ENCODE peak calls at places on chromosomes 13 and 19, in seven cellular contexts. B is spleen, F is thoracic aorta, W is fibroblast of the aortic adventitia, E is HFF-Myc, H is cardiac fibroblast, K is progenitor cell of endocrine pancreas. P is an unnamed sample.

GRCh38 chr13:78376822-78377221 is 226.5 kb downstream of the POU4F1 start:
- DNase-seq in B (no peak), F (no peak), W (no peak), E (no peak), H (no peak), K (no peak), P (no peak)

GRCh38 chr13:94435604-94436226 is 43.8 kb downstream of the DCT start:
- DNase-seq in B (no peak), F (no peak), W (peak), E (peak), H (peak), K (no peak), P (peak)

GRCh38 chr13:24271611-24272451 is 37.5 kb upstream of the C1QTNF9 start:
- DNase-seq in B (peak), F (no peak), W (peak), E (no peak), H (peak), K (no peak), P (peak)

GRCh38 chr13:28493740-28494536 is 990 bp downstream of the FLT1 start:
- DNase-seq in B (peak), F (no peak), W (no peak), E (no peak), H (peak), K (peak), P (no peak)

GRCh38 chr13:97975851-97976550 is 22.5 kb downstream of the IPO5 start:
- DNase-seq in B (peak), F (peak), W (peak), E (peak), H (peak), K (peak), P (peak)

GRCh38 chr13:109610517-109610916 is 175.9 kb downstream of the IRS2 start:
- DNase-seq in B (peak), F (no peak), W (no peak), E (no peak), H (peak), K (no peak), P (peak)

GRCh38 chr13:103883152-103883551 is 816.9 kb upstream of the SLC10A2 start:
- DNase-seq in B (peak), F (peak), W (peak), E (no peak), H (peak), K (peak), P (peak)

GRCh38 chr19:6199240-6199983 is 63.9 kb downstream of the ACSBG2 start:
- DNase-seq in B (peak), F (peak), W (peak), E (peak), H (peak), K (peak), P (peak)

GRCh38 chr19:13022859-13023636 is 27.8 kb downstream of the NFIX start:
- DNase-seq in B (no peak), F (no peak), W (peak), E (peak), H (peak), K (no peak), P (peak)

GRCh38 chr19:46487802-46488445 is 7.7 kb downstream of the PNMA8B start:
- DNase-seq in B (peak), F (no peak), W (peak), E (no peak), H (peak), K (peak), P (peak)

GRCh38 chr19:12800873-12801465 is 631 bp downstream of the PRDX2 start:
- DNase-seq in B (peak), F (no peak), W (no peak), E (no peak), H (no peak), K (no peak), P (no peak)

GRCh38 chr19:50486823-50487515 is 10.3 kb upstream of the GARIN5A start:
- DNase-seq in B (peak), F (no peak), W (peak), E (peak), H (peak), K (no peak), P (peak)

DNA sequence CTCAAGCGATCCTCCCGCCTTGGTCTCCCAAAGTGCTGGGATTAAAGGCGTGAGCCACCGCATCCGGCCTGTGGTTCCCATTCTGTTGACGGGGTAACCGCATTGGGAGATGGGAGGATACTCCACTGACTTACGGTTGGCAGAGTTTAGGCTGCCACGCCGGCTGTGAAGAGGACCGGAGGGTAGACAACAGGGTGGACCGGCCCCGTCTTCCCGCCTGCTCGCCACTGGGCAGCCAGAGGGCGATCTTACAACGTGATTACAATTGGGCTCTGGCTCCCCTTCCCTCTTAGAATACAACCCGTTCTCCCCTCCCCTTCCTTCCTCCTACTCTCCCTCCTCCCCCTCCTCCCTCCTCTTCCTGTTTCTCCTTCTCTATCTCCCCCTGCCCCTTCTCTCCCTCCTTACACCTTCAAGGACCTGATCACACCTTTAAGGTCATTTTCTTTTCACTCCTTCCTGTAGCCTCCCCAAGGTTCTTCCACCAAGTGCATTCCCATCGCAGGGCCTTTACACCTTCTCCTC is 957 bp upstream of the CCDC194 start:
- DNase-seq in B (peak), F (no peak), W (no peak), E (no peak), H (peak), K (no peak), P (peak)
- TF ChIP-seq CTCF in B (peak), F (peak), W (peak), E (peak), H (peak), K (peak), P (peak)

GRCh38 chr19:44552324-44552723 is 22.8 kb upstream of the CEACAM20 start:
- DNase-seq in B (no peak), F (no peak), W (peak), E (no peak), H (peak), K (peak), P (peak)
- TF ChIP-seq CTCF in B (no peak), F (no peak), W (peak), E (peak), H (peak), K (peak), P (peak)

GRCh38 chr13:33575378-33575777 is 242.6 kb upstream of the RFC3 start:
- DNase-seq in B (no peak), F (no peak), W (no peak), E (no peak), H (no peak), K (no peak), P (no peak)

GRCh38 chr13:33577037-33577436 is 240.9 kb upstream of the RFC3 start:
- DNase-seq in B (no peak), F (no peak), W (peak), E (no peak), H (peak), K (no peak), P (no peak)

DNA sequence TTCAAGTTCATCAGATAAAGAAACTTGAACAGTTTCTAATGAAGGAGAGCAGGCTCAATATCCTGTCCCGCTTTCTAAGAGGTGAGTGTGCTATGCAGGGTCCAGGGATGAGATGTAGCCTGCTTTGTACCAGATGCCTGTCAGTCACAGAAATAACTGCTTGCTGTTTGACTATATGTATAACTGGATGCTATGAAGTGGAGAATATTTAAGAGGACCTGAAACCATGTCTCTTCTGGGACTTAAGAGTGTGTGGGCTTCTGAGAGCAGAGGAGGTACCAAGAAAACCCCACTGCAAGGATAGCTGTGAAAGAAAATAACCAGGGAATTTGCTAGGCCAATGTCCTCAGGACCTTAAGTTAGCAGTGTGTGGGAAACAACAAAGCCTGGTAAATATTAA is 246.3 kb upstream of the RFC3 start:
- DNase-seq in B (no peak), F (no peak), W (no peak), E (no peak), H (no peak), K (no peak), P (no peak)
- TF ChIP-seq CTCF in B (no peak), F (no peak), W (no peak), E (no peak), H (no peak), K (no peak), P (no peak)

GRCh38 chr19:42311612-42312160 is 1.4 kb upstream of the TMEM145 start:
- DNase-seq in B (no peak), F (no peak), W (no peak), E (no peak), H (peak), K (no peak), P (peak)
- TF ChIP-seq CTCF in B (no peak), F (no peak), W (no peak), E (no peak), H (peak), K (peak), P (no peak)

GRCh38 chr13:81395368-81395767 is 1054.4 kb upstream of the SPRY2 start:
- DNase-seq in B (no peak), F (no peak), W (no peak), E (no peak), H (no peak), K (no peak), P (no peak)

GRCh38 chr13:81396172-81396571 is 1055.2 kb upstream of the SPRY2 start:
- DNase-seq in B (no peak), F (no peak), W (no peak), E (no peak), H (no peak), K (no peak), P (no peak)

GRCh38 chr13:81394605-81395004 is 1053.7 kb upstream of the SPRY2 start:
- DNase-seq in B (no peak), F (no peak), W (no peak), E (no peak), H (no peak), K (no peak), P (no peak)

GRCh38 chr13:81393686-81394085 is 1052.8 kb upstream of the SPRY2 start:
- DNase-seq in B (no peak), F (no peak), W (no peak), E (no peak), H (no peak), K (no peak), P (no peak)

GRCh38 chr13:81393110-81393509 is 1052.2 kb upstream of the SPRY2 start:
- DNase-seq in B (no peak), F (no peak), W (no peak), E (no peak), H (no peak), K (no peak), P (no peak)
- TF ChIP-seq CTCF in B (no peak), F (no peak), W (no peak), E (no peak), H (no peak), K (no peak), P (no peak)

GRCh38 chr19:53541971-53542370 is 4.0 kb downstream of the ZNF331 start:
- DNase-seq in B (no peak), F (no peak), W (no peak), E (no peak), H (no peak), K (no peak), P (no peak)
- TF ChIP-seq CTCF in B (no peak), F (no peak), W (no peak), E (no peak), H (no peak), K (no peak), P (no peak)

GRCh38 chr13:107144432-107144831 is 576.5 kb upstream of the ARGLU1 start:
- DNase-seq in B (no peak), F (no peak), W (no peak), E (no peak), H (peak), K (no peak), P (peak)
- TF ChIP-seq CTCF in B (no peak), F (no peak), W (no peak), E (no peak), H (no peak), K (peak), P (peak)

DNA sequence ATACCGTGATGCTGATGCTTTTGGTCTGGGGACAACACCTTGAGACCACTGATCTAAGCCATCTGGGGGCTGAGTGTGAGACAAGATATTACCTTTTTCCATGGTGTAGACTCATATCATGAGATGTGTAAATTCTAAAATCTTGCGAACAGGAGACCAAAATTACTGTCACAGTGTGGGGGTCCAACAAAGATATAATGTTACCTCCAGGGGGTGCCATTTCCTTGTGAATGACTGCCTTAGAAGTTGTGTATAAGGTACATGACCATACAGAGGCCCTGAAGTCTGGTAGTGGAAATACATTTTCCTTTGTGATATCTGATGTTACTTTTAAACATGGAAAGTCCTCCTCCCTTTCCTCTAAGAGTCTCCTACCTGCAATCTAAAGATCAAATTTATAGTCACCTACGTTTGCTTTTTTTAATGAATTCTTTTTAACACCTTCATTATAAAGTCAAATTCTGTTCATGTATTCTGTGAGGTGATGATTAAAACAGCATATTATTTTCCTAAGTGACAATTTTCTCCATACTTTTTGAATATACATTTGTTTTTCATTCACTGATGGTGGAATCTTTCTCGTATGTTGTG is 113.5 kb downstream of the RFC3 start:
- DNase-seq in B (no peak), F (no peak), W (peak), E (peak), H (peak), K (peak), P (peak)
- TF ChIP-seq CTCF in B (no peak), F (peak), W (peak), E (peak), H (peak), K (peak), P (peak)